ENCODE peak calls at places on chromosomes 4 and X, in nine cellular contexts. T is heart right ventricle; Y is activated gamma-delta T cell treated with Interleukin-2 at 50 U/mL for 16 hours; F is amniotic stem cell; S is activated naive CD4-positive, alpha-beta T cell; E is NCI-H2107; G is stimulated activated effector memory CD8-positive, alpha-beta T cell treated with anti-CD3 and anti-CD28 coated beads, Interleukin-12 subunit alpha, Interleukin-12 subunit beta, amount 100 ng/mL, for 72 hours; J is MCF 10A; Q is epithelial cell of prostate. I is an unnamed sample.
A peak's percentile ranks its signal among the peaks of the same experiment; 100 is the strongest.

GRCh38 chrX:85964744-85965143 is 82.6 kb downstream of the CHM start:
- DNase-seq in T (no peak), Y (no peak), F (no peak), S (no peak), E (no peak), G (no peak), J (peak; percentile 7), Q (no peak), I (peak; percentile 11)

GRCh38 chr4:6561173-6561516 is 13.8 kb upstream of the MAN2B2 start:
- DNase-seq in T (no peak), Y (no peak), F (no peak), S (no peak), E (no peak), G (no peak), J (no peak), Q (no peak), I (peak; percentile 60)

GRCh38 chr4:3520796-3521600 is 11.2 kb downstream of the LRPAP1 start:
- DNase-seq in T (no peak), Y (no peak), F (no peak), S (no peak), E (no peak), G (no peak), J (no peak), Q (no peak), I (no peak)

GRCh38 chrX:153649178-153649914 is 2.3 kb downstream of the DUSP9 start:
- DNase-seq in T (peak; percentile 28), Y (peak; percentile 16), F (no peak), S (peak; percentile 12), E (no peak), G (no peak), J (peak; percentile 43), Q (no peak), I (no peak)

GRCh38 chr4:14877246-14878220 is 124.7 kb upstream of the CPEB2 start:
- DNase-seq in T (no peak), Y (no peak), F (no peak), S (no peak), E (no peak), G (no peak), J (no peak), Q (no peak), I (peak; percentile 16)

GRCh38 chrX:119760026-119760902 is 1.9 kb downstream of the SOWAHD start:
- DNase-seq in T (no peak), Y (no peak), F (no peak), S (no peak), E (no peak), G (no peak), J (no peak), Q (no peak), I (no peak)

GRCh38 chr4:26804451-26804850 is 56.2 kb upstream of the STIM2 start:
- DNase-seq in T (no peak), Y (no peak), F (no peak), S (no peak), E (no peak), G (no peak), J (no peak), Q (no peak), I (no peak)

GRCh38 chr4:164252286-164252685 is 501.6 kb upstream of the SMIM31 start:
- DNase-seq in T (no peak), Y (no peak), F (no peak), S (no peak), E (no peak), G (no peak), J (peak; percentile 8), Q (no peak), I (peak; percentile 4)

GRCh38 chr4:13670456-13671150 is 43.1 kb upstream of the BOD1L1 start:
- DNase-seq in T (no peak), Y (no peak), F (no peak), S (no peak), E (no peak), G (no peak), J (no peak), Q (no peak), I (no peak)

GRCh38 chrX:45784590-45784989 is 583.9 kb upstream of the DIPK2B start:
- DNase-seq in T (no peak), Y (no peak), F (no peak), S (no peak), E (no peak), G (no peak), J (no peak), Q (no peak), I (no peak)

GRCh38 chr4:154612472-154613414 is at the start of gene FGG:
- DNase-seq in T (no peak), Y (no peak), F (no peak), S (no peak), E (no peak), G (no peak), J (no peak), Q (no peak), I (peak; percentile 12)

GRCh38 chrX:24979081-24979480 is 36.7 kb downstream of the ARX start:
- DNase-seq in T (no peak), Y (no peak), F (no peak), S (no peak), E (no peak), G (no peak), J (no peak), Q (no peak), I (peak; percentile 34)

GRCh38 chr4:88138561-88138960 is 19.9 kb downstream of the ABCG2 start:
- DNase-seq in T (no peak), Y (no peak), F (peak; percentile 40), S (no peak), E (no peak), G (no peak), J (peak; percentile 22), Q (no peak), I (peak; percentile 81)

GRCh38 chr4:26751838-26752237 is 108.8 kb upstream of the STIM2 start:
- DNase-seq in T (no peak), Y (no peak), F (no peak), S (no peak), E (no peak), G (no peak), J (no peak), Q (no peak), I (no peak)

GRCh38 chr4:26220704-26221103 is 100.1 kb upstream of the RBPJ start:
- DNase-seq in T (no peak), Y (no peak), F (peak; percentile 13), S (no peak), E (no peak), G (no peak), J (peak; percentile 63), Q (no peak), I (peak; percentile 72)

GRCh38 chr4:78706302-78706701 is 69.8 kb upstream of the BMP2K start:
- DNase-seq in T (no peak), Y (no peak), F (no peak), S (no peak), E (no peak), G (no peak), J (no peak), Q (no peak), I (no peak)

GRCh38 chr4:89110541-89110985 is 770 bp upstream of the TIGD2 start:
- DNase-seq in T (no peak), Y (no peak), F (no peak), S (no peak), E (no peak), G (no peak), J (no peak), Q (no peak), I (no peak)

GRCh38 chrX:41779058-41779564 is 55.1 kb downstream of the GPR82 start:
- DNase-seq in T (no peak), Y (no peak), F (peak; percentile 7), S (no peak), E (peak; percentile 32), G (no peak), J (peak; percentile 61), Q (peak; percentile 53), I (peak; percentile 41)

GRCh38 chr4:111641813-111642579 is 503.3 kb upstream of the FAM241A start:
- DNase-seq in T (no peak), Y (no peak), F (peak; percentile 86), S (no peak), E (no peak), G (peak; percentile 47), J (peak; percentile 91), Q (peak; percentile 73), I (peak; percentile 97)

GRCh38 chr4:19130836-19131235 is 1109.3 kb upstream of the LCORL start:
- DNase-seq in T (no peak), Y (no peak), F (no peak), S (no peak), E (no peak), G (no peak), J (no peak), Q (no peak), I (peak; percentile 71)

GRCh38 chrX:102958794-102959193 is 21.7 kb downstream of the RAB40AL start:
- DNase-seq in T (no peak), Y (no peak), F (no peak), S (no peak), E (no peak), G (no peak), J (no peak), Q (no peak), I (peak; percentile 16)

GRCh38 chrX:131792356-131792749 is 230.7 kb upstream of the STK26 start:
- DNase-seq in T (peak; percentile 20), Y (peak; percentile 87), F (peak; percentile 58), S (peak; percentile 72), E (no peak), G (no peak), J (peak; percentile 95), Q (no peak), I (no peak)

GRCh38 chr4:25098964-25099843 is 61.0 kb downstream of the SEPSECS start:
- DNase-seq in T (peak; percentile 81), Y (no peak), F (peak; percentile 12), S (no peak), E (no peak), G (no peak), J (peak; percentile 86), Q (peak; percentile 12), I (peak; percentile 60)

GRCh38 chrX:142505839-142506238 is 300.7 kb upstream of the MAGEC2 start:
- DNase-seq in T (no peak), Y (no peak), F (no peak), S (no peak), E (no peak), G (no peak), J (no peak), Q (no peak), I (no peak)

GRCh38 chr4:80202190-80202711 is 4.9 kb downstream of the PRDM8 start:
- DNase-seq in T (peak; percentile 90), Y (peak; percentile 71), F (peak; percentile 54), S (peak; percentile 72), E (peak; percentile 17), G (peak; percentile 91), J (no peak), Q (no peak), I (peak; percentile 70)

GRCh38 chrX:9927638-9928037 is 39.5 kb upstream of the CLDN34 start:
- DNase-seq in T (no peak), Y (no peak), F (no peak), S (no peak), E (no peak), G (no peak), J (no peak), Q (no peak), I (no peak)